ENCODE peak calls at places on chromosomes 6 and 20, in seven cellular contexts. Y is neuronal stem cell, C is mesenchymal stem cell, D is H1, V is H9, L is IMR-90, J is trophoblast cell. P is an unnamed sample.

GRCh38 chr20:4227085-4227821 is 211.9 kb upstream of the RNF24 start:
- DNase-seq in D (no peak), Y (no peak), L (peak), V (peak), C (peak), J (peak), P (peak)

GRCh38 chr6:39050453-39051112 is 2.0 kb downstream of the GLP1R start:
- DNase-seq in J (no peak), D (no peak), Y (no peak), L (no peak), C (no peak), V (no peak), P (no peak)

GRCh38 chr20:56393133-56393472 is 658 bp downstream of the CSTF1 start:
- DNase-seq in V (no peak), D (no peak), Y (no peak), L (no peak), C (peak), J (no peak), P (no peak)

GRCh38 chr6:31614674-31615578 is at the start of gene AIF1:
- DNase-seq in C (no peak), Y (no peak), L (no peak), J (no peak), V (no peak), D (no peak), P (no peak)

GRCh38 chr20:51382111-51382985 is 160.2 kb downstream of the NFATC2 start:
- DNase-seq in Y (no peak), J (no peak), L (no peak), V (no peak), C (no peak), D (no peak), P (no peak)

GRCh38 chr6:129279343-129280104 is 396.6 kb downstream of the LAMA2 start:
- DNase-seq in D (no peak), J (no peak), V (no peak), L (no peak), C (no peak), Y (no peak), P (no peak)

GRCh38 chr6:44146685-44147084 is 11.9 kb upstream of the CAPN11 start:
- DNase-seq in C (no peak), J (no peak), L (no peak), D (no peak), V (no peak), Y (no peak), P (no peak)

GRCh38 chr20:1863296-1863695 is 31.9 kb upstream of the SIRPA start:
- DNase-seq in J (no peak), D (no peak), V (no peak), L (peak), Y (no peak), C (peak), P (no peak)

GRCh38 chr20:60254901-60255411 is 296.7 kb downstream of the CDH26 start:
- DNase-seq in L (peak), Y (no peak), J (no peak), C (no peak), D (no peak), V (no peak), P (no peak)

GRCh38 chr6:134287863-134288537 is 29.9 kb downstream of the SGK1 start:
- DNase-seq in L (peak), V (no peak), C (peak), D (no peak), J (peak), Y (no peak), P (no peak)

GRCh38 chr6:10373642-10374359 is 41.1 kb downstream of the TFAP2A start:
- DNase-seq in Y (no peak), J (peak), C (no peak), V (no peak), L (peak), D (no peak), P (no peak)

GRCh38 chr20:15528386-15529111 is 1044.7 kb downstream of the KIF16B start:
- DNase-seq in Y (no peak), L (no peak), C (peak), D (no peak), J (no peak), V (no peak), P (no peak)

GRCh38 chr20:45817652-45818194 is 5.3 kb downstream of the UBE2C start:
- DNase-seq in D (no peak), Y (no peak), C (peak), L (peak), V (no peak), J (peak), P (peak)

DNA sequence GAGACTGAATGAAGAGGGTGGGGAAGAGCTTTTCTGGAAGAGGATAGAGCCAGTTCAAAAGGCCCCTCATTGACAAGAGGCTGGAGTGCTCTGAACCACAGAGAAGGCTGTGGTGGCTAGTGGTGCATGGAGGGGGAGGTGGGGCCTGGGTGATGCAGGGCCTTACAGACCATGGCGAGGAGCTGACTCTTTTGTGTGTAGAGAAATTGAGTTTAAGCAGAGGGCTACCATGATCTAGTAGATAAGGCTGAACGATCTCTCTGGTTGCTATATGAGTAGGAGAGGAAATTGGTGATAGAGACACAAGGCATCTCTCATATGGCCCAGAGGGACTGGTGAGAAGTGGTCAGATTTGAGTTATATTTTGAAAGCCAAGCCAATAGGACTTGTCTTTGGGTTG is 137.6 kb downstream of the UST start:
- DNase-seq in J (no peak), V (no peak), D (no peak), Y (no peak), L (no peak), C (peak), P (no peak)
- H3K4me2 ChIP-seq in J (no peak), V (no peak), D (no peak), Y (no peak), L (no peak), C (no peak), P (no peak)

DNA sequence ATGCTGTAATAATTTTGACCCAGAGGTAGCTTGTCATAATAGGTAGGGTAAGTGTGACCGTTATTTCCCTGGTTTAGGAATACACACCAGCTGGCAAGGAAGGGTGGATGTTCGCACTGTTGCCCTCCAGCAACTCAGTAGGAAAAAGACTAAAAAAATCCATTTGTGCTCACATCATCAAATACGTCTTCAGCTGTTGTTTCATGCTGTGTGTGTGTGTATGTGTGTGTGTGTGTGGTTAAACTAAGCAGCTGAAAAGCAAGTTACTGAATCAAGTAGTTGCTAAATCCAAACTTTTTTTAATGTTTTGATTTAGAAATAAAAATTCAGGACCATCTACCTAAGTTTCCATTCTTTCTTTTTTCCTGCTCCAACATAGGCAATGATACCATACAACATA is 218.6 kb downstream of the TRDN start:
- DNase-seq in C (no peak), D (no peak), V (no peak), L (no peak), Y (no peak), J (no peak), P (no peak)
- H2BK5ac ChIP-seq in C (no peak), D (no peak), V (no peak), L (no peak), Y (no peak), J (no peak), P (no peak)

DNA sequence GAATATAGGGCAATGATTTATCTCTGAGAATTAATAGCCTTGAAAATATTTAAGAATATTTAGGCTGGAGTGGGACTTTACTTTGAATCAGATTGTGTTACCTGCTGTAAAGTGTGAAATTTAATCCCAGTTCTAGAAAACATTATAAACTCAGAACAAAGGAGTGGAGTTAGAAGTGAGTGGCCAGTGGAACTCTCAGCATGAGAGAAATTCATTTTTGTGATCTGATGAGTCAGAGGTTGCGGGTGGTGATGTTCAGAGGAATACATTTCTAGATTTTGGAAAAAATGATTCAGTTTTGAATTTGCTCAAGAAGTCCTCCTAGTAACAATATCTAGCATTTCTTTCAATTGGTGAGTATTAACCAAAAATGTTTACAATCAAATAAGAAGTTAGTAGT is 167.5 kb downstream of the ZFAND3 start:
- DNase-seq in V (no peak), C (peak), Y (no peak), L (peak), D (no peak), J (peak), P (no peak)
- H3K4me2 ChIP-seq in V (no peak), C (no peak), Y (no peak), L (no peak), D (no peak), J (no peak), P (no peak)

GRCh38 chr6:154458565-154459475 is 51.7 kb downstream of the CNKSR3 start:
- DNase-seq in D (no peak), J (no peak), Y (no peak), C (no peak), L (no peak), V (no peak), P (no peak)
- H2BK5ac ChIP-seq in D (no peak), J (no peak), Y (no peak), C (no peak), L (no peak), V (no peak), P (no peak)

GRCh38 chr6:164108869-164109769 is 694.6 kb downstream of the QKI start:
- DNase-seq in D (no peak), Y (no peak), V (no peak), J (peak), L (no peak), C (peak), P (no peak)

GRCh38 chr6:164109770-164110140 is 695.2 kb downstream of the QKI start:
- DNase-seq in C (peak), D (no peak), J (peak), V (peak), L (no peak), Y (no peak), P (peak)

GRCh38 chr6:164113637-164114036 is 699.1 kb downstream of the QKI start:
- DNase-seq in V (no peak), C (no peak), D (no peak), J (no peak), Y (no peak), L (no peak), P (peak)

DNA sequence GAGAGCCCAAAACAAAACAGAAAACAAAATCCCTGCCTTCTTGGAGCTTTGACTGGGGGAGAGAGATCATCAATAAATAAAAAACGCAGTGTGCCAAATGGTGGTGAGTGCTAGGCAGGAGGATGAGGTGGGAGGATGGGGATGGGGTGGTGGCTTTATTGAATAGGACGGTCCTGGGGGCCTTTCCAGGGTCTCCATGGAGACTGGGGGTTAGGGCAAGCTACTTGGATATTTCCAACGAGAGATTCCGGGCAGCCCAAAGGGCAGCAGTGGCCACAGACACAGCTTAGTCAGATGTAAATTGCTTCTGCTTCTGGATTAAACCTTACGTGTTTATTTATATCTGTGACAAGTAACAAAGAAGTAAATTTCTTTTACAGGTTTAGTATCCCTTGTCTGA is 700.1 kb downstream of the QKI start:
- DNase-seq in Y (no peak), J (no peak), C (no peak), L (no peak), V (no peak), D (no peak), P (no peak)
- H3K4me2 ChIP-seq in Y (no peak), J (no peak), C (no peak), L (no peak), V (no peak), D (no peak), P (no peak)

GRCh38 chr20:48626226-48626937 is 201.4 kb downstream of the PREX1 start:
- DNase-seq in Y (no peak), L (peak), D (no peak), J (peak), V (no peak), C (peak), P (no peak)
- H2BK5ac ChIP-seq in Y (no peak), L (no peak), D (no peak), J (no peak), V (no peak), C (no peak), P (no peak)

GRCh38 chr6:136409598-136409997 is 120.0 kb upstream of the BCLAF1 start:
- DNase-seq in L (no peak), V (no peak), J (no peak), Y (no peak), D (no peak), C (no peak), P (no peak)
- H3K4me2 ChIP-seq in L (no peak), V (no peak), J (no peak), Y (no peak), D (no peak), C (no peak), P (no peak)

GRCh38 chr6:105711216-105711615 is 308.3 kb upstream of the PREP start:
- DNase-seq in J (no peak), D (no peak), C (peak), V (no peak), L (peak), Y (no peak), P (no peak)
- H2BK5ac ChIP-seq in J (no peak), D (no peak), C (no peak), V (no peak), L (no peak), Y (no peak), P (no peak)

DNA sequence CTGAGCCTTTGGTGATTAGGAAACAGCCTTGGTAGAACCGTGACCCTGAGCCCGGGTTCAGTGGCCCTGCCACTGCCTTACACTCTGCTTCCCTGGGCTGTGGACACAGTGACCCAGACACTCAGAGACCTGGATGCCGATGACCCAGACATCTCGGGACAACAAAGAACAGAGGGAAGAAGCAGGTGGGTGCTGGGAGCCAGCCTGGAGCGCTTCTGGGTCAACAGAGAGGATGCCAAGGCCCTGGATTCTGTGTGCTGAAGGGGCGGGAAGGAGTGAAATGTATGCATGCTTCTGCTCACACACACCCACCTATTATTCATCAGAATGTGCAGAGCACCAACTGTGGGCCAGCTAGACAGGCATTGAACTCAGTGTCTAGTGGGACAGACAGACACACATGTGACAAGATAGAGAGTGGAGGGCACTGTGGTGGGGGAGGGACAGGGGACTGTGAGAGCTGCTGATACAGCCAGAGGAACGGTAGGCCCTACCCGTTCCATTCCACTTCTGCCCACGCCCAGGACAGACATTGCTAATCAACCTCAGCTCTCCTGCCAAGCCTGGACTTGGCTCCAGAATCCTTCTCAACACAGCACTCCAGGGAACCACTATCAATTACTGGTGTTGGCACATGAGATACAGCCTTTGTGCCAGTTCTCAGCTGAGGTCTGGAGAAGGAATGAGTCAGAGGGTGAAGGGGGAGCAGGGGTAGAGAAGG is 20.1 kb downstream of the KCNK15 start:
- DNase-seq in L (no peak), V (no peak), J (no peak), Y (no peak), D (no peak), C (no peak), P (no peak)
- H3K4me2 ChIP-seq in L (no peak), V (no peak), J (no peak), Y (no peak), D (no peak), C (no peak), P (no peak)

GRCh38 chr20:41426361-41426900 is 59.8 kb upstream of the EMILIN3 start:
- DNase-seq in D (no peak), Y (no peak), L (no peak), J (no peak), V (no peak), C (no peak), P (no peak)

GRCh38 chr20:41425180-41425884 is 58.7 kb upstream of the EMILIN3 start:
- DNase-seq in C (peak), V (no peak), J (no peak), L (peak), Y (no peak), D (no peak), P (no peak)

GRCh38 chr20:41428285-41428684 is 61.7 kb upstream of the EMILIN3 start:
- DNase-seq in V (no peak), J (peak), Y (no peak), D (no peak), C (peak), L (peak), P (no peak)

GRCh38 chr20:41427833-41428232 is 61.2 kb upstream of the EMILIN3 start:
- DNase-seq in Y (no peak), D (no peak), V (no peak), J (no peak), L (no peak), C (no peak), P (no peak)

GRCh38 chr20:41426976-41427375 is 60.4 kb upstream of the EMILIN3 start:
- DNase-seq in C (no peak), V (no peak), L (no peak), D (no peak), J (no peak), Y (no peak), P (no peak)
- H2BK5ac ChIP-seq in C (no peak), V (no peak), L (peak), D (no peak), J (no peak), Y (no peak), P (no peak)

P was measured in mesendoderm.